ENCODE peak calls at places on chromosomes 16 and 17, in four cellular contexts. Y is PC-9, C is astrocyte of the spinal cord, J is GM12865. R is an unnamed sample.

GRCh38 chr17:77098884-77099545 is 41.8 kb upstream of the SEC14L1 start:
- DNase-seq in Y (no peak), C (peak; percentile 50), J (no peak), R (no peak)

GRCh38 chr16:67068212-67068753 is 39.3 kb downstream of the CBFB start:
- DNase-seq in Y (no peak), C (no peak), J (no peak), R (no peak)

GRCh38 chr16:82621796-82622195 is 5.0 kb upstream of the CDH13 start:
- DNase-seq in Y (no peak), C (no peak), J (no peak), R (no peak)

GRCh38 chr17:33689725-33690124 is 396.6 kb upstream of the ASIC2 start:
- DNase-seq in Y (no peak), C (no peak), J (no peak), R (no peak)

GRCh38 chr16:81277681-81278080 is 37.1 kb upstream of the GAN start:
- DNase-seq in Y (peak; percentile 72), C (no peak), J (no peak), R (peak; percentile 87)

GRCh38 chr17:34725008-34725407 is 145.6 kb downstream of the TMEM132E start:
- DNase-seq in Y (no peak), C (no peak), J (no peak), R (no peak)

GRCh38 chr16:2799852-2800226 is 1.6 kb downstream of the PRSS41 start:
- DNase-seq in Y (no peak), C (no peak), J (no peak), R (peak; percentile 89)

GRCh38 chr17:3603870-3604259 is 5.3 kb downstream of the TRPV1 start:
- DNase-seq in Y (no peak), C (no peak), J (no peak), R (no peak)

GRCh38 chr17:51537996-51538550 is 277.7 kb downstream of the UTP18 start:
- DNase-seq in Y (no peak), C (no peak), J (no peak), R (no peak)

GRCh38 chr16:89880477-89881367 is 7.3 kb downstream of the TCF25 start:
- DNase-seq in Y (no peak), C (no peak), J (no peak), R (no peak)

GRCh38 chr17:9842057-9842758 is 16.5 kb downstream of the GLP2R start:
- DNase-seq in Y (no peak), C (peak; percentile 85), J (no peak), R (peak; percentile 67)

GRCh38 chr17:59696682-59697277 is 10.4 kb downstream of the PTRH2 start:
- DNase-seq in Y (no peak), C (no peak), J (peak; percentile 26), R (no peak)

DNA sequence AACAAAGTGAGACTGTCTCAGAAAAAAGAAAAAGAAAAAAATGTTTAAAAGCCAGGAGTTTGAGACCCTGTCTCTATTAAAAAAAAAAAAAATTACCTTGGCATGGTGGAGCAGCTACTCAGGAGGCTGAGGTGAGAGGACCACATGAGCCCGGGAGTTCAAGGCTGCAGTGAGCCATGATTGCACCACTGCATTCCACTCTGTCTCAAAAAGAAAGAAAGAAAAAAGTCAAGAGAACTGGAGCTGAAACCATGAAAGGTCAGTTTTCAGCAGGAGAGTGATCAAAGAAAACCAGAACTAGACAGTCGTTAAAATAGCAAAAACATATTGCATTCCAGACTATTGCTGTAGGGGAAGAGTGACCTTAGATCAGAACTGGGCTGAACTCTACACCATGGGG is 8.8 kb downstream of the QPRT start:
- DNase-seq in Y (no peak), C (no peak), J (no peak), R (no peak)
- TF ChIP-seq CTCF in Y (no peak), C (no peak), J (no peak), R (no peak)

GRCh38 chr17:29618272-29619065 is 4.2 kb downstream of the CORO6 start:
- DNase-seq in Y (no peak), C (no peak), J (no peak), R (no peak)

GRCh38 chr17:29619251-29619650 is 3.5 kb downstream of the CORO6 start:
- DNase-seq in Y (no peak), C (peak; percentile 29), J (no peak), R (no peak)

GRCh38 chr17:29617125-29617480 is 5.6 kb downstream of the CORO6 start:
- DNase-seq in Y (no peak), C (peak; percentile 67), J (peak; percentile 93), R (no peak)

GRCh38 chr17:29616300-29617048 is 6.2 kb downstream of the CORO6 start:
- DNase-seq in Y (no peak), C (no peak), J (no peak), R (no peak)

GRCh38 chr17:29617481-29618271 is 5.0 kb downstream of the CORO6 start:
- DNase-seq in Y (no peak), C (peak; percentile 59), J (peak; percentile 90), R (no peak)
- H3K4me3 ChIP-seq in Y (no peak overlapping the region), C (no peak overlapping the region), J (peak overlapping the region; percentile 51), R (no peak overlapping the region)

GRCh38 chr16:29011112-29011511 is 26.3 kb downstream of the LAT start:
- DNase-seq in Y (no peak), C (no peak), J (no peak), R (no peak)
- TF ChIP-seq CTCF in Y (no peak), C (no peak), J (no peak), R (no peak)

GRCh38 chr17:35877345-35878029 is 2.7 kb downstream of the CCL5 start:
- DNase-seq in Y (no peak), C (no peak), J (no peak), R (no peak)

GRCh38 chr17:35875439-35876139 is 4.6 kb downstream of the CCL5 start:
- DNase-seq in Y (no peak), C (no peak), J (peak; percentile 84), R (no peak)

GRCh38 chr17:35878361-35878760 is 1.8 kb downstream of the CCL5 start:
- DNase-seq in Y (no peak), C (no peak), J (no peak), R (no peak)

GRCh38 chr17:35879748-35880654 is at the start of gene CCL5:
- DNase-seq in Y (no peak), C (no peak), J (peak; percentile 92), R (no peak)
- H3K4me3 ChIP-seq in Y (no peak within 1 kb of the TSS), C (no peak within 1 kb of the TSS), J (peak within 1 kb of the TSS; percentile 48), R (no peak within 1 kb of the TSS)

DNA sequence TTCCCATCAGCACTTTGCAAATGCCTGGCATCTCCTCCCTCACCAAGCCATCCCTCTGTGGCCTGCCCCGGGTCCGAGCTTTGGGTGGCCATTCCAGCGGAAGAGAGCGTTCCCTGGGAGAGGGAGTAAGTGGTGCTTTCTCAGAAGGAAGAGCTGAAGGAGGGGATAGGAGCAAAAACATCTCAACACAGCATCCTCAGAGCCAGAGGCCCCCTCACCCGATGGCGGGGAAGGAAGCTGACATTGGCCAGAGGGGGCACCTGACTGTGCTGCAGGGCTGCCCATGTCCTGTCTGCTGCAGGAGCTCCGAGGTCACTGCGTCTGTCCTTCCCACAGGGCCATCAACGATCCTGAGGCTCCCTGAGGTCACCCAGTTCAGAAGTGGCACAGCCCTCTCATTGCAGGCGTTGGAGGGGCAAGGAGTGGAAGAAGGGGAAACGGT is 427 bp upstream of the TLCD3B start:
- DNase-seq in Y (no peak), C (no peak), J (no peak), R (no peak)
- TF ChIP-seq CTCF in Y (no peak), C (no peak), J (no peak), R (no peak)

DNA sequence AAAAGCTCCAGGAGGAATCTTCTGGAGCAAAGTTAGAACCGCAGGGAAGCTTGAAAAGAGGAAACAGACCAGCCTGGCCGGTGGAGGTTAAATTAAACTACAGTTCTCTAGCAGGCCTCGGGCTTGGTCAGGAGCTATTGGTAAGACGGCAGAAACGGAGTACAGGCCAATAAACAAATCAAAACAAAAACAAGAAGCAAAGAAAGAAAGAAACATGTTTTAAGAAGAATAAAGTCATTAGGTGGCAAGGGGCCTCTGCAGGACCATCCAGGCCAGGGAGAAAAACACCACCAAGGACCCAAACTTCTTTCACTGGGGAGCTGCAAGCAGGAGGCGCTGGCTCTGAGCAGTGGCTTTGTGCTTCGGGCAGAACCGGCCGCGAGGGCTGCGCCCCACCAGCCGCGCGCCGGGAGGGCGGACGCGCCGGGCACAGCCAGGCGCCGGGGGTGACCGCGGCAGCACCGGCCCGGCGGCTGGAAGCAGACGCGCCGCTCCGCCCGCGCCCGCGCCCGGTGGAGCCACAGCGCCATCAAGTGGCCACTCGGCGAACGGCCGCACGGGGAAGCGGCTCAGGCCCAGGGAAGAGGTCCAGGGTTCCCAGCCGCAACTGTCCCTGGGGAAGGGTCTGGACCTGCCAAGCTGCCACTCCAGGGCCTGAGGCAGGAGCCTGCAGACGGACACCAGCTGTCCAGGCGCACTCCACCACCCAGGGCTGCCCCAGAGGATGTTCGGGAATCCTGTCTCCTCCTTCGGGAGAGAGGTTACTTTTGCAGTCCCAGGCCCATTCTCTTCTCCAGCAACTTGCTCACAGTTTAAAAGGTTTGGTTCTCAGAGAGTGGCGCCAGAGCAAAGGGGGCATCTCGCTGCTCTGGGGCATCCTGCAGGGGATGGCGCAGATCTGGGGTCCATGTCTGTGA is 419.4 kb downstream of the SOX9 start:
- DNase-seq in Y (peak; percentile 88), C (peak; percentile 72), J (peak; percentile 80), R (no peak)
- H3K4me3 ChIP-seq in Y (peak overlapping the region; percentile 46), C (peak overlapping the region; percentile 12), J (no peak overlapping the region), R (no peak overlapping the region)

DNA sequence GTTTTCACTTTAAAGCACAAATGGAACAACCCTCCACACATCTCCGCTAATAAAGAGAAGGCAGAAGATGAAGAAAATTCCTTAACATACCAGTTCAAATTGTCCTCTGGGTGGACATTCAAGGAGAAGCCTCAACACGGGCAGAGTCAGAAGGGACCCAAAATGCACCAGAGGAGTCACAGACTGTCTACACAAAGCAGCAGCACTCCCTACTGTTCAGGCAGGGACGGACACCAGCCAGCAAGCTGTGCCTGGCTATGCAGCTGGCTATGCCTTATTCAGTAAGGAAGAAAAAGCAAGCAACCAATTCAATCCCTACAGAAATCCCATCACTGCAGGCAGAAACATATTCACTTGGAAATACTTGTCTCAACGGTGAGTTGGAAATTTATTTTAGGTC is 8.1 kb downstream of the DNAJC7 start:
- DNase-seq in Y (no peak), C (no peak), J (no peak), R (no peak)
- TF ChIP-seq CTCF in Y (no peak), C (no peak), J (peak; percentile 14), R (no peak)

R was measured in LNCaP clone FGC.